ENCODE peak calls at places on chromosomes 1 and 21, in five cellular contexts. One of them, this sample, is unnamed.

GRCh38 chr1:220521755-220522154 is 6.2 kb upstream of the MARK1 start:
- DNase-seq in HCEC 1CT: no peak
- DNase-seq in HFF-Myc: no peak
- DNase-seq in HFFc6: no peak
- DNase-seq in CD8-positive, alpha-beta T cell: no peak
- DNase-seq in this sample: no peak

GRCh38 chr1:234728740-234729139 is 118.8 kb upstream of the IRF2BP2 start:
- DNase-seq in HFFc6: no peak
- DNase-seq in HFF-Myc: no peak
- DNase-seq in CD8-positive, alpha-beta T cell: no peak
- DNase-seq in HCEC 1CT: no peak
- DNase-seq in this sample: no peak

GRCh38 chr1:44909949-44910594 is 67.0 kb upstream of the PTCH2 start:
- DNase-seq in HFFc6: no peak
- DNase-seq in CD8-positive, alpha-beta T cell: no peak
- DNase-seq in HCEC 1CT: no peak
- DNase-seq in HFF-Myc: no peak
- DNase-seq in this sample: no peak

GRCh38 chr1:92404661-92405060 is 82.1 kb downstream of the GFI1 start:
- DNase-seq in HFF-Myc: no peak
- DNase-seq in HFFc6: no peak
- DNase-seq in CD8-positive, alpha-beta T cell: no peak
- DNase-seq in HCEC 1CT: no peak
- DNase-seq in this sample: no peak

GRCh38 chr21:44854664-44855446 is 18.6 kb downstream of the PTTG1IP start:
- DNase-seq in CD8-positive, alpha-beta T cell: no peak
- DNase-seq in HFFc6: no peak
- DNase-seq in HCEC 1CT: no peak
- DNase-seq in HFF-Myc: no peak
- DNase-seq in this sample: no peak

GRCh38 chr21:46461909-46462308 is 3.2 kb downstream of the DIP2A start:
- DNase-seq in HFF-Myc: no peak
- DNase-seq in HFFc6: no peak
- DNase-seq in HCEC 1CT: no peak
- DNase-seq in CD8-positive, alpha-beta T cell: no peak
- DNase-seq in this sample: no peak

GRCh38 chr21:37393786-37394185 is 27.2 kb downstream of the DYRK1A start:
- DNase-seq in HCEC 1CT: no peak
- DNase-seq in HFFc6: no peak
- DNase-seq in CD8-positive, alpha-beta T cell: no peak
- DNase-seq in HFF-Myc: no peak
- DNase-seq in this sample: no peak

GRCh38 chr1:210302501-210302900 is 26.2 kb upstream of the HHAT start:
- DNase-seq in CD8-positive, alpha-beta T cell: no peak
- DNase-seq in HFF-Myc: no peak
- DNase-seq in HCEC 1CT: no peak
- DNase-seq in HFFc6: no peak
- DNase-seq in this sample: no peak

GRCh38 chr1:203776636-203777035 is 11.7 kb downstream of the LAX1 start:
- DNase-seq in HCEC 1CT: no peak
- DNase-seq in CD8-positive, alpha-beta T cell: no peak
- DNase-seq in HFFc6: no peak
- DNase-seq in HFF-Myc: no peak
- DNase-seq in this sample: no peak

GRCh38 chr1:145696630-145696960 is 10.6 kb downstream of the PDZK1 start:
- DNase-seq in CD8-positive, alpha-beta T cell: no peak
- DNase-seq in HFFc6: no peak
- DNase-seq in HCEC 1CT: no peak
- DNase-seq in HFF-Myc: no peak
- DNase-seq in this sample: no peak

GRCh38 chr1:74197255-74197654 is 721 bp downstream of the LRRIQ3 start:
- DNase-seq in CD8-positive, alpha-beta T cell: no peak
- DNase-seq in HFF-Myc: no peak
- DNase-seq in HCEC 1CT: no peak
- DNase-seq in HFFc6: no peak
- DNase-seq in this sample: no peak

GRCh38 chr1:44251486-44251885 is 38.2 kb downstream of the DMAP1 start:
- DNase-seq in HFF-Myc: no peak
- DNase-seq in CD8-positive, alpha-beta T cell: no peak
- DNase-seq in HCEC 1CT: no peak
- DNase-seq in HFFc6: no peak
- DNase-seq in this sample: no peak

GRCh38 chr1:6111571-6111970 is 65.9 kb downstream of the KCNAB2 start:
- DNase-seq in HCEC 1CT: no peak
- DNase-seq in HFF-Myc: no peak
- DNase-seq in HFFc6: no peak
- DNase-seq in CD8-positive, alpha-beta T cell: no peak
- DNase-seq in this sample: no peak

GRCh38 chr1:6724517-6725141 is 23.0 kb upstream of the DNAJC11 start:
- DNase-seq in HFF-Myc: peak
- DNase-seq in HFFc6: peak
- DNase-seq in CD8-positive, alpha-beta T cell: no peak
- DNase-seq in HCEC 1CT: peak
- DNase-seq in this sample: no peak

GRCh38 chr1:108320851-108321250 is 77.0 kb upstream of the NBPF4 start:
- DNase-seq in HCEC 1CT: no peak
- DNase-seq in HFFc6: no peak
- DNase-seq in HFF-Myc: no peak
- DNase-seq in CD8-positive, alpha-beta T cell: no peak
- DNase-seq in this sample: no peak

GRCh38 chr1:32881291-32881690 is 5.0 kb upstream of the HPCA start:
- DNase-seq in CD8-positive, alpha-beta T cell: no peak
- DNase-seq in HFF-Myc: no peak
- DNase-seq in HFFc6: no peak
- DNase-seq in HCEC 1CT: no peak
- DNase-seq in this sample: no peak

GRCh38 chr1:209168204-209168603 is 415.3 kb upstream of the CAMK1G start:
- DNase-seq in HFFc6: peak
- DNase-seq in HCEC 1CT: peak
- DNase-seq in HFF-Myc: no peak
- DNase-seq in CD8-positive, alpha-beta T cell: no peak
- DNase-seq in this sample: no peak

GRCh38 chr1:19342077-19342775 is 30.1 kb downstream of the SLC66A1 start:
- DNase-seq in HFFc6: no peak
- DNase-seq in HCEC 1CT: no peak
- DNase-seq in CD8-positive, alpha-beta T cell: no peak
- DNase-seq in HFF-Myc: no peak
- DNase-seq in this sample: no peak

GRCh38 chr1:18529714-18530113 is 49.0 kb downstream of the KLHDC7A start:
- DNase-seq in HCEC 1CT: no peak
- DNase-seq in CD8-positive, alpha-beta T cell: no peak
- DNase-seq in HFFc6: no peak
- DNase-seq in HFF-Myc: no peak
- DNase-seq in this sample: no peak

GRCh38 chr1:205920861-205921558 is 22.2 kb downstream of the SLC26A9 start:
- DNase-seq in HFF-Myc: no peak
- DNase-seq in HFFc6: no peak
- DNase-seq in HCEC 1CT: no peak
- DNase-seq in CD8-positive, alpha-beta T cell: no peak
- DNase-seq in this sample: no peak

GRCh38 chr21:35475768-35476167 is 426.7 kb upstream of the RUNX1 start:
- DNase-seq in HFF-Myc: peak
- DNase-seq in HCEC 1CT: peak
- DNase-seq in CD8-positive, alpha-beta T cell: no peak
- DNase-seq in HFFc6: no peak
- DNase-seq in this sample: no peak

GRCh38 chr1:93845554-93846150 is 33.4 kb downstream of the DNTTIP2 start:
- DNase-seq in HFF-Myc: peak
- DNase-seq in HFFc6: peak
- DNase-seq in CD8-positive, alpha-beta T cell: no peak
- DNase-seq in HCEC 1CT: peak
- DNase-seq in this sample: no peak

GRCh38 chr1:97042551-97042950 is 321.0 kb downstream of the PTBP2 start:
- DNase-seq in HCEC 1CT: peak
- DNase-seq in HFFc6: peak
- DNase-seq in HFF-Myc: no peak
- DNase-seq in CD8-positive, alpha-beta T cell: no peak
- DNase-seq in this sample: no peak

GRCh38 chr21:46189213-46189958 is 5.1 kb upstream of the SPATC1L start:
- DNase-seq in HCEC 1CT: peak
- DNase-seq in HFF-Myc: no peak
- DNase-seq in HFFc6: peak
- DNase-seq in CD8-positive, alpha-beta T cell: no peak
- DNase-seq in this sample: no peak

GRCh38 chr1:157781048-157781447 is 4.1 kb upstream of the FCRL2 start:
- DNase-seq in CD8-positive, alpha-beta T cell: no peak
- DNase-seq in HFFc6: no peak
- DNase-seq in HCEC 1CT: no peak
- DNase-seq in HFF-Myc: no peak
- DNase-seq in this sample: no peak

GRCh38 chr1:184191181-184191601 is 139.7 kb downstream of the TSEN15 start:
- DNase-seq in HFFc6: peak
- DNase-seq in HFF-Myc: peak
- DNase-seq in CD8-positive, alpha-beta T cell: no peak
- DNase-seq in HCEC 1CT: peak
- DNase-seq in this sample: no peak

GRCh38 chr1:201728731-201729130 is 100.2 kb upstream of the IPO9 start:
- DNase-seq in HCEC 1CT: no peak
- DNase-seq in CD8-positive, alpha-beta T cell: no peak
- DNase-seq in HFFc6: no peak
- DNase-seq in HFF-Myc: no peak
- DNase-seq in this sample: no peak

GRCh38 chr1:46183119-46183842 is 7.0 kb upstream of the P3R3URF start:
- DNase-seq in HFF-Myc: peak
- DNase-seq in HFFc6: peak
- DNase-seq in CD8-positive, alpha-beta T cell: no peak
- DNase-seq in HCEC 1CT: peak
- DNase-seq in this sample: no peak

GRCh38 chr1:203335503-203335902 is 15.4 kb downstream of the FMOD start:
- DNase-seq in HCEC 1CT: no peak
- DNase-seq in HFFc6: no peak
- DNase-seq in HFF-Myc: no peak
- DNase-seq in CD8-positive, alpha-beta T cell: no peak
- DNase-seq in this sample: no peak